ENCODE peak calls at places on chromosomes 7 and 10, in seven cellular contexts. F is foreskin fibroblast; H is GM10248; V is NCI-H1105 treated with DMSO at 0.1 percent for 48 hours; S is head of caudate nucleus; E is activated naive CD4-positive, alpha-beta T cell treated with anti-CD3 and anti-CD28 coated beads, Interleukin-2, amount 50 U/mL, for 72 hours; R is T follicular helper cell. J is an unnamed sample.

GRCh38 chr7:112204776-112205347 is 1.3 kb downstream of the DOCK4 start:
- DNase-seq in V (peak), H (peak), E (no peak), S (peak), F (peak), R (no peak), J (no peak)

GRCh38 chr7:95772771-95773581 is 622 bp downstream of the DYNC1I1 start:
- DNase-seq in E (no peak), F (peak), H (no peak), R (no peak), S (peak), V (peak), J (no peak)

GRCh38 chr10:3750884-3751283 is 34.1 kb downstream of the KLF6 start:
- DNase-seq in R (no peak), S (no peak), E (no peak), V (no peak), H (no peak), F (no peak), J (no peak)

GRCh38 chr7:38863609-38864291 is 45.2 kb downstream of the VPS41 start:
- DNase-seq in S (peak), E (no peak), R (no peak), H (no peak), V (peak), F (no peak), J (no peak)

GRCh38 chr7:47080816-47081215 is 501.1 kb downstream of the TNS3 start:
- DNase-seq in S (no peak), R (no peak), E (no peak), F (peak), H (no peak), V (no peak), J (no peak)

GRCh38 chr7:42661312-42661711 is 250.6 kb downstream of the C7orf25 start:
- DNase-seq in R (no peak), F (peak), S (no peak), H (no peak), E (no peak), V (no peak), J (no peak)

GRCh38 chr7:36862685-36863375 is 138.5 kb upstream of the AOAH start:
- DNase-seq in V (peak), R (no peak), F (no peak), H (no peak), S (no peak), E (no peak), J (no peak)

GRCh38 chr10:128125944-128126764 is at the start of gene MKI67:
- DNase-seq in E (peak), H (peak), R (peak), F (peak), V (peak), S (peak), J (peak)

GRCh38 chr10:88082391-88082790 is 219.0 kb downstream of the PTEN start:
- DNase-seq in V (no peak), E (no peak), F (no peak), H (no peak), S (no peak), R (no peak), J (no peak)

GRCh38 chr10:37285063-37285462 is 159.7 kb downstream of the ANKRD30A start:
- DNase-seq in V (no peak), S (no peak), E (no peak), F (no peak), H (no peak), R (no peak), J (no peak)

GRCh38 chr10:3401491-3401938 is 228.9 kb upstream of the PITRM1 start:
- DNase-seq in S (no peak), H (no peak), F (peak), E (no peak), V (no peak), R (no peak), J (no peak)

GRCh38 chr7:85125160-85125559 is 61.7 kb downstream of the SEMA3D start:
- DNase-seq in E (no peak), F (no peak), V (no peak), R (no peak), H (no peak), S (no peak), J (no peak)

GRCh38 chr7:45347804-45348203 is 190.2 kb downstream of the RAMP3 start:
- DNase-seq in E (no peak), H (no peak), S (no peak), R (no peak), F (peak), V (no peak), J (no peak)

GRCh38 chr7:121714559-121715303 is 158.2 kb upstream of the PTPRZ1 start:
- DNase-seq in R (no peak), F (no peak), S (no peak), V (peak), E (no peak), H (no peak), J (no peak)

GRCh38 chr10:50386992-50387735 is 135.8 kb upstream of the ASAH2 start:
- DNase-seq in V (no peak), H (no peak), S (no peak), F (no peak), E (no peak), R (no peak), J (no peak)

GRCh38 chr10:43254881-43255643 is 11.8 kb downstream of the RASGEF1A start:
- DNase-seq in H (no peak), F (no peak), S (no peak), E (no peak), R (no peak), V (no peak), J (no peak)

GRCh38 chr10:78424721-78425120 is 391.1 kb downstream of the RPS24 start:
- DNase-seq in R (no peak), E (no peak), V (no peak), H (no peak), S (no peak), F (no peak), J (no peak)

GRCh38 chr7:159195926-159196325 is 51.3 kb upstream of the VIPR2 start:
- DNase-seq in S (no peak), H (no peak), F (no peak), R (no peak), E (no peak), V (no peak), J (no peak)

GRCh38 chr7:925601-926000 is 28.9 kb downstream of the ADAP1 start:
- DNase-seq in V (no peak), S (peak), E (no peak), H (no peak), R (no peak), F (no peak), J (no peak)

GRCh38 chr10:96441126-96441905 is 72.4 kb downstream of the TLL2 start:
- DNase-seq in E (no peak), H (no peak), F (no peak), R (no peak), V (no peak), S (no peak), J (no peak)

GRCh38 chr10:3786295-3786981 is 1.4 kb upstream of the KLF6 start:
- DNase-seq in S (no peak), H (no peak), R (no peak), F (peak), E (no peak), V (no peak), J (no peak)

GRCh38 chr10:45428611-45429510 is 54.8 kb downstream of the ALOX5 start:
- DNase-seq in F (no peak), V (no peak), H (no peak), R (no peak), S (no peak), E (no peak), J (no peak)

GRCh38 chr10:132787253-132788179 is 1.6 kb upstream of the NKX6-2 start:
- DNase-seq in V (no peak), H (no peak), E (no peak), R (no peak), F (no peak), S (peak), J (no peak)

GRCh38 chr7:101717986-101718746 is 89.1 kb upstream of the MYL10 start:
- DNase-seq in R (no peak), H (no peak), S (no peak), E (no peak), F (peak), V (no peak), J (no peak)

J was measured in brain pericyte.